ENCODE peak calls at places on chromosomes 13 and 19, in four cellular contexts. K is H1, N is GM12878, V is HepG2. Z is an unnamed sample. For H3K4me1, the result is how much of the 10 kb centered on the place peaks cover.

GRCh38 chr19:18586311-18586710 is 2.3 kb upstream of the REX1BD start:
- DNase-seq in V (no peak), N (no peak), K (no peak), Z (no peak)

GRCh38 chr13:45510671-45511070 is 45.9 kb downstream of the COG3 start:
- DNase-seq in K (no peak), V (no peak), N (no peak), Z (no peak)

GRCh38 chr19:11494634-11495285 is 10.9 kb downstream of the ZNF653 start:
- DNase-seq in K (no peak), N (no peak), V (no peak), Z (no peak)

GRCh38 chr19:46616631-46617322 is 8.1 kb downstream of the PTGIR start:
- DNase-seq in N (no peak), V (peak), K (peak), Z (no peak)

GRCh38 chr19:53549354-53549753 is 11.4 kb downstream of the ZNF331 start:
- DNase-seq in V (no peak), K (no peak), N (no peak), Z (no peak)

GRCh38 chr19:29679598-29680210 is 14.4 kb downstream of the PLEKHF1 start:
- DNase-seq in K (no peak), N (no peak), V (no peak), Z (no peak)

GRCh38 chr19:43562698-43563241 is 12.6 kb downstream of the XRCC1 start:
- DNase-seq in K (no peak), V (no peak), N (peak), Z (no peak)

GRCh38 chr13:31096624-31097302 is 64.9 kb downstream of the HSPH1 start:
- DNase-seq in N (no peak), K (no peak), V (no peak), Z (no peak)

GRCh38 chr19:50568321-50569022 is at the start of gene LRRC4B:
- DNase-seq in V (no peak), K (peak), N (no peak), Z (no peak)

GRCh38 chr13:36088001-36088400 is 43.2 kb downstream of the DCLK1 start:
- DNase-seq in N (no peak), V (no peak), K (no peak), Z (no peak)

GRCh38 chr13:96898212-96898611 is 96.1 kb downstream of the OXGR1 start:
- DNase-seq in V (no peak), N (no peak), K (no peak), Z (no peak)

GRCh38 chr13:45873491-45874360 is 22.2 kb upstream of the SIAH3 start:
- DNase-seq in N (no peak), K (no peak), V (peak), Z (peak)

GRCh38 chr13:26710166-26710565 is 50.4 kb downstream of the GPR12 start:
- DNase-seq in K (no peak), V (no peak), N (no peak), Z (no peak)

GRCh38 chr13:26706381-26706780 is 54.2 kb downstream of the GPR12 start:
- DNase-seq in N (no peak), K (no peak), V (no peak), Z (no peak)

GRCh38 chr13:26708007-26708297 is 52.6 kb downstream of the GPR12 start:
- DNase-seq in V (no peak), N (no peak), K (no peak), Z (no peak)

GRCh38 chr13:26709461-26709860 is 51.1 kb downstream of the GPR12 start:
- DNase-seq in V (no peak), K (no peak), N (no peak), Z (no peak)

DNA sequence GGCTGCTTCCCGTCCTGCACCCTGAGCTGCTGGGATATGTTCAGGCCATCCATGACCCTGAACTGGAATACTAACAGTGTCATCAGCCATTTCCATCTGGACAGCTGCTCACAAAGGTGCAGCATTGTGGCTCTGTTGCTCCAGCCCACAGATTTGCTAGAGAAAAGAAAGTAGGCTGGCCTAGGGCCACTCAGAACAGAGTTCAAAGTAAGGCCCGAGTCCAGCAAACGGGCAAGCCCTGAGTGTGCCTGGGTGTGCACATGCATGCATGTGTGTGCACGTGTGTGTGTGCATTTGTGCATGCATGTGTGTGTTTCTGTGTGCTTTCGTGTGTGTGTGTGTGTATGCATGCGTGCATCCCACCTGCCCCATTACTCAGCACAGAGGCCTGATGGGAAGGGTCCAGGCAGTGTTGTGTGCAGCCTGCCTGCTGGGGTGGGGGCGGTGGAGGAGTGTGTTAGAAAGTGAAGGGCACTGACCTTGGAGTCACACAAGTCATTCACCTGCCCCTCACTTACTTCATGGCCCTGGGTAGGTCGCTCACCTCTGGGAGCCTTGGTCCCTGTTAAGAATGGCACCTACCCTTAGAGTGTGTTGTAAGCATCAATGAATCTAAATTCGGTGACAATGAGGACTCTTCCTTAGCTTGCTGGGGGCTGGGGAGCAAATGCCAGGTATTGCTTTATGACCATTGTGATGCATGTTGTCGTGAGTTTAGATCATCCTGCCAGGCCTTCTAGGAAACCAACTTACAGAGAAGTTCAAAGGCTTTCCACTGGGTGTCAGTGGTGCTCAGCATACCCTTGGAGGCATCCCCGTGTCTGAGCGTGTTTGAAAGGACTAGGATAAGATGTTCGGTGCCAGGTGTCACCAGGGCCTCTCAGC is 53.2 kb downstream of the GPR12 start:
- DNase-seq in N (no peak), K (no peak), V (peak), Z (peak)
- TF ChIP-seq SUZ12 in N (no peak), K (no peak), V (no peak), Z (no peak)

GRCh38 chr19:12666305-12667048 is at the start of the genes MAN2B1 and WDR83:
- DNase-seq in V (peak), N (no peak), K (peak), Z (peak)
- H3K4me1 ChIP-seq in V (under half), N (under half), K (under half), Z (under half)

GRCh38 chr13:113653264-113654174 is 4.5 kb downstream of the ATP4B start:
- DNase-seq in V (no peak), K (no peak), N (no peak), Z (no peak)

GRCh38 chr13:113650731-113651148 is 7.3 kb downstream of the ATP4B start:
- DNase-seq in K (no peak), V (no peak), N (no peak), Z (no peak)

GRCh38 chr13:113651511-113652403 is 6.2 kb downstream of the ATP4B start:
- DNase-seq in V (no peak), N (no peak), K (no peak), Z (no peak)

GRCh38 chr13:113654175-113654560 is 3.8 kb downstream of the ATP4B start:
- DNase-seq in V (no peak), K (no peak), N (no peak), Z (no peak)

DNA sequence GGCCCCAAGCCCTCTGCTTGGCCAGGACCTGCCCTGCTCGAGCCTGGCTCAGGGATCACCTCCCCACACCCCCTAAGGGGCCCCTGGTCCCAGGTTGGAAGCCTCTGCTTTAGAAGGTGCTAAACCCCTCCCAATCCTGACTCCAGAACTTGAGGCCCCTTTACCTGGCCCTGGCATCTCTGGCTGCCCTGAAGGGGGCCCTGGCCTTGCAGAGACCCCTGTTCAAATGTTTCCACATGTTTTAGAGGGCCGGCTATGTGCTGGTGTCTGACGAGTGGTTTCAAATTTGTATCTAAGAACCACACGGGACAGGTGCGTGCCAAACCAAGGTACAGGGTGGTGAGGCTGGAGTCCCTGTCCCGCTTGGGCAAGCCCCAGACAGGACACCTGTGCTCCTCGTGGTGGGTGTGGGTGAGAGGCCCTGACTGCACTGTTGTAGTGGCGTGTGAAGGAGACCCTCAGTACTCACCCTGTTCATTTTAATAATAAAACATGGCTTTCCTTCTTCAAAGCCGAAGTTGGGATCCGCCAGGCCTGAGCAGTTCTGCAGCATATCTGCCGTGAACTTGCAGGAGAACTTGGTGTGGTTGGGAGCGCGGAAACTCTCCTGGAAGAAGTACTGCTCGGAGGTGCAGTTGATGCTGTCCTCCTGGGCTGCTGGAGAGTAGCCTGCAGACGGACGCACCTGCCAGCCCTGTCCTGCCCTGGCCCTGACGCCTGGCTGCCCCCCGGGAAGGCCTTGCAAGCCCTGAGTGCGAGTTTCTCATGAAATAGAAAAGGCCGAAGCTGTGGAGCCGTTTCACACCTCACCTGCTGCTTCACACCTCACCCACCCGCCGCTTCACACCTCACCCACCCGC is 5.4 kb downstream of the ATP4B start:
- DNase-seq in N (no peak), V (no peak), K (no peak), Z (no peak)
- TF ChIP-seq SUZ12 in N (no peak), V (no peak), K (no peak), Z (no peak)

GRCh38 chr19:507286-508203 is at the start of gene TPGS1:
- DNase-seq in N (no peak), K (peak), V (peak), Z (no peak)

GRCh38 chr19:506404-507285 is 652 bp upstream of the TPGS1 start:
- DNase-seq in V (peak), K (peak), N (peak), Z (peak)

GRCh38 chr19:511101-511841 is 4.0 kb downstream of the TPGS1 start:
- DNase-seq in N (no peak), K (peak), V (no peak), Z (no peak)

GRCh38 chr19:510606-511100 is 3.4 kb downstream of the TPGS1 start:
- DNase-seq in V (peak), K (peak), N (peak), Z (peak)

DNA sequence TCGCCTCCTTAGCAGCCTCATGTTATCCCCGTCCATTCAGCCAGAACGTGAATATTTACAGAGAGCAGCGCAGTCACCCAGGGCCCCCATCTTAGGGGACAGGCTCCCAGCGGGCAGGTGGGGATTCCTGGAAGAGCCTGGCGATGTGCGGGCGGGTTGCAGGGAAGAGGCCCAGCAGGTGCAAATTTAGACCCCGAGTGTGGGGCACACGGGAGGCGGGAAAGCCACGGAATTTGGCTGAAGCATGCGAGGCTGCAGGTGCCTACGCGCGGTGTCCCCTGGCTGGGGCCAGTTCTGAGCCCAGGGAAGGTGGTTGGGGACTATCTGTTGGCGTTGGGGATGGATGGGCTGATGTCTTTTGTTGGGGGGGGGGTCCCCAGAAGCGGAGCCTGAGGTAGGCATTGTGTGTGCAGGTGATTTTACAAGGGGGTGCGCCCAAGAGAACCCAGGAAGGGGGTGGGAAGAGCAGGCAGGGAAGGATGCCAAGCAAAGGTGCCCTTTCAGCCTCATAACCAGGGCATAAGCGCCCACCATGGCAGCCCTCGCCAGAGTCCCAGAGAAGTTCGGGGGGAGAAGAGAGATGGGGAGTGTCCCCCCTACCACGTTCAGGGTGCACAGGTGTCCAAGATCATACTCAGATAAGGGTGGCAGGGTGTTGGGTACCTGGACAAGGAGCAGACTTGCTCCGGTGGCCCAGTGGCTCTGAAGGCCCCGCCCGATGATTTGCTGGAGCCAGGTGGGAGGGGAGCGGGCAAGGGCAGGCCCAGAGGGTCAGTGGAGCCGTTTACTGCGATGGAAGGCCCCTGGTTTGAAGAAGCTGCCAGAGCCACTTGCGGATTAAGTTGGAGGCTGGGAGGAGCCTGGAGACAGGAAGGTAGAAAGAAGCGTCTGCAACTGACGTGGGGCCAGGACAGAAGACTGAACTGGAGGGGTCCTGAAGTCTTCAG is 1.2 kb downstream of the TPGS1 start:
- DNase-seq in N (no peak), K (no peak), V (no peak), Z (no peak)
- H3K4me1 ChIP-seq in N (under half), K (under half), V (under half), Z (under half)

DNA sequence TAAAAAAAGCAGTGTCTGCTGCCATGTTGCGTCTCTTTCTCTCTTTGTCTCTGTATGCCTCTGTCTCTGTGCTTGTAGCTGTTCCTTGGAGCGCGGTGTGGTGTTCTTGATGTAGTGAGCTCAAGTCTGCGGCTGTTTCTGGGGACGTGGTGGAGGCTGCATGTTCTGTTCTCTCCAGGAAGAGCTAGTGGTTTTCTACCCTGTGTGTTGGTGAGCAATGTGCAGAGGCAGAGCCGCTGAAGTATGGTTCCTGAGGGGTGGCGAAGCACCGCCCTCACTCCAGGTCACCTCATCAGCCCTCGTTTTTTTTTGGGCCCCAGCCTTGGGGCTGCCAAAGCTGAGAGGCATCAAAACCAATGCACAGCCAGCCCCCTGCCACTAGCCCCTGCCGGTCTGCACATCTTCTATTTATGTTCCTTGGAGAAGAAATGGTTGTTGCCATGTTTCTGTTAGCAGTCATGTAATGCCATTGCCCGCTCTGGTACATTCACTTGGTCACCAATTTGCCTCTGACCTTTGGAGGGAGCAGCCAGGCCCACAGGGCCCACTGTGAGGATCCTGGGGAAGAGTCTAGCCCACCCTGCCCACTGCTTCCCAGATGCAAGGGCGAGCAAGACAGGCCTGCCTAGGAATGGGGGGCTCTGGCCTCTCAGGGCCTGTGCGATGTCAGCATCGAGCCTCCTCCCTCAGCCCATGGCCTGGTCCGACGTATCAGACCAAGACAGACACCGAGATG is 7.2 kb downstream of the HNRNPL start:
- DNase-seq in V (no peak), N (no peak), K (no peak), Z (no peak)
- TF ChIP-seq SUZ12 in V (no peak), N (no peak), K (no peak), Z (no peak)